ENCODE peak calls at places on chromosomes 12 and 14, in four cellular contexts. J is K562, R is HCT116, D is HepG2. T is an unnamed sample.

GRCh38 chr12:47079894-47080724 is at the start of gene AMIGO2:
- DNase-seq in J (peak; percentile 57), R (no peak), D (no peak), T (no peak)

GRCh38 chr14:104872469-104873341 is 7.6 kb downstream of the CEP170B start:
- DNase-seq in J (no peak), R (no peak), D (no peak), T (no peak)

GRCh38 chr12:131836193-131836592 is 8.0 kb downstream of the MMP17 start:
- DNase-seq in J (no peak), R (no peak), D (no peak), T (peak; percentile 75)

GRCh38 chr12:26460361-26460760 is 265.0 kb downstream of the SSPN start:
- DNase-seq in J (no peak), R (no peak), D (no peak), T (no peak)

GRCh38 chr12:6181583-6182278 is 18.5 kb upstream of the CD9 start:
- DNase-seq in J (no peak), R (no peak), D (no peak), T (no peak)

GRCh38 chr14:56630707-56631106 is 51.1 kb downstream of the TMEM260 start:
- DNase-seq in J (no peak), R (no peak), D (no peak), T (no peak)

GRCh38 chr14:32354716-32355115 is 25.6 kb downstream of the AKAP6 start:
- DNase-seq in J (no peak), R (no peak), D (peak; percentile 34), T (no peak)

GRCh38 chr14:26860111-26860510 is 262.3 kb upstream of the NOVA1 start:
- DNase-seq in J (no peak), R (no peak), D (no peak), T (no peak)

GRCh38 chr12:92395322-92395721 is 249.7 kb upstream of the BTG1 start:
- DNase-seq in J (no peak), R (no peak), D (no peak), T (no peak)

GRCh38 chr14:73426877-73427276 is 31.5 kb downstream of the NUMB start:
- DNase-seq in J (no peak), R (no peak), D (no peak), T (no peak)

GRCh38 chr12:39230086-39230485 is 212.8 kb downstream of the KIF21A start:
- DNase-seq in J (no peak), R (no peak), D (no peak), T (no peak)

GRCh38 chr14:32366256-32366655 is 37.2 kb downstream of the AKAP6 start:
- DNase-seq in J (no peak), R (no peak), D (no peak), T (peak; percentile 34)

GRCh38 chr12:51695241-51696010 is 104.4 kb downstream of the SCN8A start:
- DNase-seq in J (no peak), R (no peak), D (no peak), T (no peak)

GRCh38 chr12:106219043-106219442 is 28.8 kb downstream of the CKAP4 start:
- DNase-seq in J (no peak), R (no peak), D (no peak), T (no peak)

GRCh38 chr12:24760162-24760561 is 188.7 kb downstream of the BCAT1 start:
- DNase-seq in J (no peak), R (no peak), D (peak; percentile 95), T (no peak)

GRCh38 chr14:29321646-29322045 is 555.1 kb downstream of the FOXG1 start:
- DNase-seq in J (no peak), R (no peak), D (no peak), T (no peak)

GRCh38 chr12:66279127-66279712 is 23.1 kb upstream of the HELB start:
- DNase-seq in J (peak; percentile 13), R (peak; percentile 33), D (peak; percentile 27), T (peak; percentile 15)
- TF ChIP-seq CTCF in J (peak; percentile 54), R (peak; percentile 90), D (peak; percentile 63), T (peak; percentile 66)

DNA sequence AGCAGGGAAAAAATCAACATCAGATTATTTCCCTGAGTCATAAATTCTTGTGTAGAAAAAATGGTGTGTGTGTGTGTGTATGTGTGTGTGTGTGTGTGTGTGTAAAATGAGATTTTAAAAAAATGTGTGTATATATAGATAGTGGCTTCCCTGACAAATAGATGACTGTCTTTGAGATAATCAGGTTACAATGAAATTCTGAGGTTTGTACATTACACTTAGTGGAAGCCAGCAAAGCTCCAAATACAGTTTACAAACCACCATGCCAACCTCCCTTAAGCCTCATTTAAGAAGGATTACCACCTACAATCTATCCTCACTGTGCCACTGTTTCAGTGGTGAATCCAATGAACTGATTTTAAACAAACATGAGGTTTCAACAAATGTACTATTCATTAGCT is 93.8 kb downstream of the MED13L start:
- DNase-seq in J (no peak), R (no peak), D (no peak), T (no peak)
- TF ChIP-seq ELF1 in J (no peak), R (no peak), D (no peak), T (no peak)

GRCh38 chr14:75427482-75428229 is at the start of gene JDP2:
- DNase-seq in J (peak; percentile 66), R (peak; percentile 22), D (peak; percentile 60), T (peak; percentile 93)
- TF ChIP-seq CTCF in J (peak; percentile 15), R (no peak), D (peak; percentile 17), T (no peak)

GRCh38 chr12:110528277-110528839 is 26.2 kb downstream of the RAD9B start:
- DNase-seq in J (no peak), R (no peak), D (no peak), T (no peak)
- TF ChIP-seq ELF1 in J (no peak), R (no peak), D (no peak), T (no peak)

DNA sequence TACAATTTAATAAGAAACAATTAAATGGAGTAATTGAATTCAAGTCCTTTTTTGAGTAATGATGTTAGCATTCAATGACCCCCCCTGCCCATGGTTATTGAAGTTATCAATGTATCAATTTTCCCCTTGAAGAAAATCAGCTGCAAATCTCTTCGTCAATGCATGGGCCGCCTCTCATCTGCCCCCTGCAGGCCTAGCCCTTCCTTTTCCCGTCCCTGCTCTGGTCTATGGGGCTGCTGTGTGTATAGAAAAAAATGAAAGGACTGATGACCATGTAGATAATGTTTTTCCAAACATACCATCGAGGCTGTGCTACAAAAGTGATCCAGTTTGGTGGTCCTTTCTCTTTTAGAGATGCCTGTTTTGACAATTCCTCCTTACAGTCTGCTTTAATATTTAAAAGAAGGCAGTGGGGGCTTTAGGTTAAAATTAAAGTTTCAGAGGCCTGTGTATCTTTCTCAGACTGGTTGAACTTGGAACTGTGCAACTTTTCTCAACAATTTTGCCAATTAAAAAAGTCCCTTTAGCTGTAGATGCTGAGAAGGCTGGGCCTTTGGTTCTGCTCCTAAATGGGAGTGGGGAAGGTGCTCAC is 98.4 kb downstream of the APAF1 start:
- DNase-seq in J (peak; percentile 36), R (peak; percentile 21), D (peak; percentile 30), T (peak; percentile 68)
- TF ChIP-seq CTCF in J (peak; percentile 75), R (peak; percentile 91), D (peak; percentile 69), T (peak; percentile 60)

T was measured in SK-N-SH.